ENCODE peak calls at places on chromosomes 13 and 19, in ten cellular contexts. O is omental fat pad; K is fibroblast of lung; C is stimulated activated CD4-positive, alpha-beta T cell treated with anti-CD3 and anti-CD28 coated beads, TNF-alpha, amount 100 ng/mL, for 24 hours; S is activated naive CD8-positive, alpha-beta T cell treated with anti-CD3 and anti-CD28 coated beads, Interleukin-2, amount 50 U/mL, for 24 hours; N is nucleus accumbens; Q is adrenal gland; M is A172; A is Peyer's patch; V is LoVo. W is an unnamed sample.
A peak's percentile ranks its signal among the peaks of the same experiment; 100 is the strongest.

GRCh38 chr13:65488606-65489005 is 1741.5 kb downstream of the PCDH9 start:
- DNase-seq in K (no peak), C (no peak), V (no peak), O (no peak), N (no peak), S (no peak), M (no peak), A (no peak), Q (no peak), W (no peak)

GRCh38 chr19:3844596-3844995 is 24.2 kb downstream of the ZFR2 start:
- DNase-seq in Q (no peak), A (no peak), M (peak; percentile 71), C (no peak), V (no peak), N (no peak), S (no peak), O (no peak), K (peak; percentile 80), W (no peak)

GRCh38 chr19:49428547-49429451 is 3.6 kb downstream of the GFY start:
- DNase-seq in C (no peak), O (no peak), S (no peak), N (no peak), V (no peak), M (no peak), K (no peak), A (no peak), Q (no peak), W (no peak)

GRCh38 chr19:49691243-49692101 is 556 bp downstream of the CPT1C start:
- DNase-seq in Q (peak; percentile 49), C (no peak), A (no peak), N (peak; percentile 67), O (no peak), S (peak; percentile 46), M (no peak), K (peak; percentile 66), V (no peak), W (peak; percentile 44)

GRCh38 chr19:6030214-6030507 is 52.2 kb upstream of the RANBP3 start:
- DNase-seq in O (no peak), V (no peak), M (peak; percentile 37), Q (no peak), N (no peak), A (no peak), K (peak; percentile 89), S (no peak), C (no peak), W (no peak)

GRCh38 chr13:93505104-93505952 is 278.7 kb downstream of the GPC6 start:
- DNase-seq in S (no peak), N (no peak), M (no peak), C (no peak), V (no peak), Q (no peak), O (no peak), K (peak; percentile 64), A (no peak), W (no peak)

GRCh38 chr19:3697094-3697493 is 3.2 kb downstream of the PIP5K1C start:
- DNase-seq in K (no peak), S (no peak), V (no peak), N (no peak), A (no peak), O (no peak), Q (no peak), M (no peak), C (no peak), W (no peak)

GRCh38 chr13:34419025-34419424 is 523.0 kb upstream of the NBEA start:
- DNase-seq in M (no peak), C (no peak), S (no peak), Q (no peak), K (no peak), O (no peak), V (no peak), A (no peak), N (no peak), W (no peak)

GRCh38 chr19:48424694-48425219 is 21.0 kb upstream of the GRWD1 start:
- DNase-seq in Q (peak; percentile 38), A (no peak), M (peak; percentile 78), K (peak; percentile 80), S (no peak), N (no peak), O (no peak), V (no peak), C (no peak), W (no peak)

GRCh38 chr13:35744566-35745203 is 268.2 kb upstream of the MAB21L1 start:
- DNase-seq in C (no peak), M (no peak), K (peak; percentile 48), V (no peak), Q (no peak), N (no peak), S (no peak), O (no peak), A (no peak), W (no peak)

GRCh38 chr13:96082640-96083039 is 7.3 kb upstream of the HS6ST3 start:
- DNase-seq in S (no peak), C (no peak), O (no peak), M (no peak), N (no peak), Q (no peak), V (no peak), K (peak; percentile 14), A (no peak), W (no peak)

GRCh38 chr19:43318203-43318602 is 35.3 kb upstream of the CD177 start:
- DNase-seq in V (no peak), O (no peak), K (no peak), A (no peak), Q (no peak), S (no peak), N (no peak), M (no peak), C (no peak), W (no peak)

GRCh38 chr13:96671073-96671472 is 323.2 kb downstream of the OXGR1 start:
- DNase-seq in O (no peak), C (no peak), Q (no peak), S (no peak), V (no peak), N (no peak), K (no peak), M (no peak), A (no peak), W (no peak)

GRCh38 chr19:1975081-1975480 is 34.1 kb downstream of the CSNK1G2 start:
- DNase-seq in M (no peak), O (no peak), V (no peak), S (no peak), N (peak; percentile 19), Q (no peak), C (no peak), A (no peak), K (no peak), W (no peak)

GRCh38 chr13:113840541-113841354 is 23.1 kb downstream of the GAS6 start:
- DNase-seq in Q (no peak), N (peak; percentile 65), S (no peak), O (no peak), M (no peak), A (peak; percentile 53), V (no peak), K (no peak), C (no peak), W (no peak)

GRCh38 chr13:29906432-29907011 is 56.1 kb upstream of the UBL3 start:
- DNase-seq in Q (no peak), C (no peak), N (no peak), S (no peak), V (no peak), A (no peak), K (no peak), O (no peak), M (no peak), W (no peak)

GRCh38 chr13:111937763-111938375 is 129.1 kb upstream of the SOX1 start:
- DNase-seq in Q (no peak), K (no peak), O (no peak), M (no peak), S (no peak), A (peak; percentile 41), C (no peak), V (no peak), N (no peak), W (no peak)

GRCh38 chr19:34808566-34808965 is 35.6 kb upstream of the ZNF599 start:
- DNase-seq in N (no peak), V (no peak), C (no peak), K (peak; percentile 62), A (no peak), S (no peak), Q (no peak), O (no peak), M (peak; percentile 47), W (no peak)

GRCh38 chr19:45528744-45529453 is 21.6 kb downstream of the VASP start:
- DNase-seq in V (no peak), C (no peak), S (no peak), M (no peak), O (no peak), A (peak; percentile 79), N (no peak), Q (peak; percentile 65), K (peak; percentile 44), W (peak; percentile 84)

GRCh38 chr13:24306632-24307031 is 2.7 kb upstream of the C1QTNF9 start:
- DNase-seq in K (peak; percentile 49), M (no peak), C (no peak), Q (no peak), A (no peak), N (no peak), V (no peak), O (no peak), S (no peak), W (no peak)

GRCh38 chr13:30193279-30194234 is 113.8 kb downstream of the KATNAL1 start:
- DNase-seq in A (no peak), C (no peak), V (no peak), S (no peak), Q (no peak), K (no peak), N (no peak), M (no peak), O (no peak), W (no peak)

GRCh38 chr13:99911069-99911964 is 60.2 kb downstream of the ZIC5 start:
- DNase-seq in C (no peak), N (no peak), Q (no peak), M (no peak), A (no peak), O (no peak), K (no peak), V (no peak), S (no peak), W (peak; percentile 28)

GRCh38 chr13:42720116-42720857 is 61.1 kb upstream of the FAM216B start:
- DNase-seq in O (peak; percentile 39), A (no peak), Q (peak; percentile 26), M (peak; percentile 68), N (no peak), V (peak; percentile 82), K (peak; percentile 95), C (no peak), S (no peak), W (peak; percentile 19)

GRCh38 chr19:42277821-42278809 is 9.1 kb downstream of the CIC start:
- DNase-seq in V (no peak), A (no peak), O (no peak), S (no peak), Q (peak; percentile 69), C (no peak), N (no peak), K (peak; percentile 30), M (peak; percentile 78), W (peak; percentile 54)

GRCh38 chr13:71871180-71871754 is 4.3 kb upstream of the DACH1 start:
- DNase-seq in S (no peak), M (no peak), Q (no peak), C (no peak), O (no peak), A (no peak), V (no peak), K (no peak), N (no peak), W (no peak)

GRCh38 chr13:53150568-53150967 is 122.0 kb downstream of the OLFM4 start:
- DNase-seq in C (no peak), Q (no peak), A (no peak), V (no peak), N (no peak), S (no peak), O (no peak), M (peak; percentile 12), K (no peak), W (no peak)

GRCh38 chr19:13920940-13921744 is 15.1 kb downstream of the CC2D1A start:
- DNase-seq in Q (no peak), A (no peak), M (peak; percentile 83), O (no peak), N (no peak), C (no peak), S (peak; percentile 13), K (peak; percentile 57), V (no peak), W (no peak)

GRCh38 chr13:50884270-50884669 is 25.3 kb upstream of the RNASEH2B start:
- DNase-seq in Q (no peak), O (no peak), S (no peak), A (no peak), N (no peak), M (no peak), V (no peak), C (no peak), K (no peak), W (no peak)